ENCODE peak calls at places on chromosomes 4 and X, in six cellular contexts. One of them, this sample, is unnamed.

GRCh38 chr4:89712141-89712540 is 124.8 kb downstream of the SNCA start:
- DNase-seq in left lung: no peak
- DNase-seq in tibial nerve: no peak
- DNase-seq in IMR-90: peak; percentile 67
- DNase-seq in right atrium auricular region: no peak
- DNase-seq in coronary artery: no peak
- DNase-seq in this sample: no peak

GRCh38 chr4:7971881-7972500 is 32.3 kb upstream of the AFAP1 start:
- DNase-seq in right atrium auricular region: no peak
- DNase-seq in coronary artery: no peak
- DNase-seq in IMR-90: no peak
- DNase-seq in tibial nerve: no peak
- DNase-seq in left lung: no peak
- DNase-seq in this sample: no peak

GRCh38 chr4:123037809-123038208 is 115.4 kb upstream of the NUDT6 start:
- DNase-seq in IMR-90: peak; percentile 54
- DNase-seq in tibial nerve: no peak
- DNase-seq in coronary artery: no peak
- DNase-seq in left lung: no peak
- DNase-seq in right atrium auricular region: no peak
- DNase-seq in this sample: no peak

GRCh38 chr4:53189011-53189410 is 176.8 kb downstream of the SCFD2 start:
- DNase-seq in coronary artery: no peak
- DNase-seq in left lung: no peak
- DNase-seq in right atrium auricular region: no peak
- DNase-seq in IMR-90: peak; percentile 73
- DNase-seq in tibial nerve: no peak
- DNase-seq in this sample: no peak

GRCh38 chr4:85370400-85371032 is 104.4 kb upstream of the ARHGAP24 start:
- DNase-seq in tibial nerve: no peak
- DNase-seq in coronary artery: no peak
- DNase-seq in left lung: no peak
- DNase-seq in right atrium auricular region: no peak
- DNase-seq in IMR-90: peak; percentile 18
- DNase-seq in this sample: no peak

GRCh38 chrX:108415891-108416290 is 22.3 kb downstream of the COL4A6 start:
- DNase-seq in right atrium auricular region: no peak
- DNase-seq in coronary artery: no peak
- DNase-seq in tibial nerve: no peak
- DNase-seq in IMR-90: peak; percentile 57
- DNase-seq in left lung: no peak
- DNase-seq in this sample: no peak

GRCh38 chr4:60345397-60345796 is 854.7 kb upstream of the ADGRL3 start:
- DNase-seq in tibial nerve: no peak
- DNase-seq in coronary artery: no peak
- DNase-seq in left lung: no peak
- DNase-seq in right atrium auricular region: no peak
- DNase-seq in IMR-90: no peak
- DNase-seq in this sample: no peak

GRCh38 chr4:84971319-84971932 is 4.9 kb upstream of the WDFY3 start:
- DNase-seq in right atrium auricular region: no peak
- DNase-seq in tibial nerve: no peak
- DNase-seq in coronary artery: no peak
- DNase-seq in left lung: no peak
- DNase-seq in IMR-90: peak; percentile 70
- DNase-seq in this sample: no peak

GRCh38 chr4:175087156-175087555 is 169.0 kb downstream of the ADAM29 start:
- DNase-seq in IMR-90: no peak
- DNase-seq in coronary artery: no peak
- DNase-seq in tibial nerve: no peak
- DNase-seq in left lung: no peak
- DNase-seq in right atrium auricular region: no peak
- DNase-seq in this sample: no peak

GRCh38 chr4:142128529-142128928 is 492.1 kb downstream of the IL15 start:
- DNase-seq in tibial nerve: no peak
- DNase-seq in right atrium auricular region: no peak
- DNase-seq in coronary artery: peak; percentile 72
- DNase-seq in left lung: peak; percentile 33
- DNase-seq in IMR-90: peak; percentile 39
- DNase-seq in this sample: peak; percentile 15

GRCh38 chr4:106691749-106692148 is 323.2 kb upstream of the GIMD1 start:
- DNase-seq in IMR-90: no peak
- DNase-seq in left lung: no peak
- DNase-seq in coronary artery: no peak
- DNase-seq in tibial nerve: no peak
- DNase-seq in right atrium auricular region: no peak
- DNase-seq in this sample: no peak

GRCh38 chrX:153999359-154000037 is 20.2 kb downstream of the IRAK1 start:
- DNase-seq in right atrium auricular region: no peak
- DNase-seq in tibial nerve: no peak
- DNase-seq in IMR-90: no peak
- DNase-seq in left lung: no peak
- DNase-seq in coronary artery: no peak
- DNase-seq in this sample: no peak

GRCh38 chrX:15815779-15816452 is 25.6 kb downstream of the ZRSR2 start:
- DNase-seq in coronary artery: no peak
- DNase-seq in IMR-90: peak; percentile 33
- DNase-seq in right atrium auricular region: no peak
- DNase-seq in left lung: no peak
- DNase-seq in tibial nerve: no peak
- DNase-seq in this sample: no peak

GRCh38 chr4:8153441-8153840 is 5.2 kb downstream of the ABLIM2 start:
- DNase-seq in tibial nerve: no peak
- DNase-seq in left lung: no peak
- DNase-seq in coronary artery: no peak
- DNase-seq in IMR-90: no peak
- DNase-seq in right atrium auricular region: no peak
- DNase-seq in this sample: no peak

GRCh38 chr4:174490356-174490969 is 31.8 kb downstream of the HPGD start:
- DNase-seq in left lung: no peak
- DNase-seq in right atrium auricular region: no peak
- DNase-seq in coronary artery: no peak
- DNase-seq in IMR-90: peak; percentile 0
- DNase-seq in tibial nerve: no peak
- DNase-seq in this sample: no peak

GRCh38 chr4:4496604-4497372 is 45.1 kb downstream of the STX18 start:
- DNase-seq in coronary artery: no peak
- DNase-seq in right atrium auricular region: no peak
- DNase-seq in tibial nerve: no peak
- DNase-seq in left lung: no peak
- DNase-seq in IMR-90: no peak
- DNase-seq in this sample: peak; percentile 78

GRCh38 chrX:111411591-111412371 is at the start of gene DCX:
- DNase-seq in right atrium auricular region: no peak
- DNase-seq in left lung: no peak
- DNase-seq in tibial nerve: no peak
- DNase-seq in IMR-90: no peak
- DNase-seq in coronary artery: no peak
- DNase-seq in this sample: no peak

GRCh38 chr4:91840359-91840758 is 463.4 kb upstream of the GRID2 start:
- DNase-seq in tibial nerve: no peak
- DNase-seq in left lung: no peak
- DNase-seq in coronary artery: no peak
- DNase-seq in IMR-90: no peak
- DNase-seq in right atrium auricular region: no peak
- DNase-seq in this sample: no peak

GRCh38 chrX:41661366-41662095 is 27.2 kb upstream of the GPR34 start:
- DNase-seq in left lung: no peak
- DNase-seq in right atrium auricular region: no peak
- DNase-seq in IMR-90: peak; percentile 56
- DNase-seq in coronary artery: no peak
- DNase-seq in tibial nerve: no peak
- DNase-seq in this sample: no peak

GRCh38 chr4:24032371-24032989 is 142.6 kb upstream of the PPARGC1A start:
- DNase-seq in right atrium auricular region: no peak
- DNase-seq in left lung: no peak
- DNase-seq in tibial nerve: no peak
- DNase-seq in IMR-90: peak; percentile 8
- DNase-seq in coronary artery: no peak
- DNase-seq in this sample: no peak

GRCh38 chr4:153553820-153554173 is 87.6 kb downstream of the TMEM131L start:
- DNase-seq in coronary artery: no peak
- DNase-seq in tibial nerve: no peak
- DNase-seq in left lung: no peak
- DNase-seq in IMR-90: peak; percentile 19
- DNase-seq in right atrium auricular region: no peak
- DNase-seq in this sample: no peak

GRCh38 chrX:45191383-45191782 is 9.3 kb downstream of the DIPK2B start:
- DNase-seq in right atrium auricular region: no peak
- DNase-seq in left lung: no peak
- DNase-seq in coronary artery: no peak
- DNase-seq in IMR-90: no peak
- DNase-seq in tibial nerve: no peak
- DNase-seq in this sample: no peak

GRCh38 chr4:26579169-26579568 is 4.7 kb upstream of the TBC1D19 start:
- DNase-seq in tibial nerve: no peak
- DNase-seq in coronary artery: no peak
- DNase-seq in IMR-90: no peak
- DNase-seq in right atrium auricular region: no peak
- DNase-seq in left lung: no peak
- DNase-seq in this sample: no peak

GRCh38 chr4:103754844-103755243 is 35.1 kb upstream of the TACR3 start:
- DNase-seq in coronary artery: no peak
- DNase-seq in tibial nerve: no peak
- DNase-seq in right atrium auricular region: no peak
- DNase-seq in left lung: no peak
- DNase-seq in IMR-90: no peak
- DNase-seq in this sample: no peak

GRCh38 chrX:9456250-9457074 is 8.4 kb upstream of the TBL1X start:
- DNase-seq in left lung: no peak
- DNase-seq in coronary artery: no peak
- DNase-seq in right atrium auricular region: no peak
- DNase-seq in tibial nerve: no peak
- DNase-seq in IMR-90: no peak
- DNase-seq in this sample: no peak

GRCh38 chr4:51906167-51906647 is 63.3 kb downstream of the DCUN1D4 start:
- DNase-seq in IMR-90: peak; percentile 47
- DNase-seq in right atrium auricular region: no peak
- DNase-seq in left lung: no peak
- DNase-seq in tibial nerve: no peak
- DNase-seq in coronary artery: no peak
- DNase-seq in this sample: no peak

DNA sequence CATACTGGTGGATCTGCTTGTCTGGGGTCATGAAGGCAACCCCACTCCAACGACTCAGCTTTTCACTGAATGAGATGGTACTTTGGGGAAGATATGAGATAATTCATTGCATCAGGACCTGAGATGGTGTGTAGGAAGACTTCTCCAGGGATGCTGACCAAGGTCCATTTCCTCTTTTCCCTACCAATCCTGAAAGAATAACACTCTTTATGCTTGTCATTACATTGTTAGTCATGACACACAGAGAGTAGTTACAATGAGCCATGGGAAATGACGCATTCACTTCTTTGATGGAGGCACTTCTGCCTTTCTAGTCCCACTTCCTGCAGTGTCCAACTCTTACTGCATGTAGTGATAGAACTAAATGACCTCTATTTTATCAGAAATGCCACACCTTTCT is 58.6 kb downstream of the AREG start:
- DNase-seq in left lung: no peak
- DNase-seq in right atrium auricular region: no peak
- DNase-seq in IMR-90: peak; percentile 88
- DNase-seq in coronary artery: no peak
- DNase-seq in tibial nerve: no peak
- DNase-seq in this sample: no peak
- H3K27ac ChIP-seq in left lung: no peak overlapping the region
- H3K27ac ChIP-seq in right atrium auricular region: no peak overlapping the region
- H3K27ac ChIP-seq in IMR-90: peak overlapping the region; percentile 57
- H3K27ac ChIP-seq in coronary artery: no peak overlapping the region
- H3K27ac ChIP-seq in tibial nerve: no peak overlapping the region
- H3K27ac ChIP-seq in this sample: no peak overlapping the region

GRCh38 chr4:143355540-143356217 is 19.0 kb downstream of the GAB1 start:
- DNase-seq in IMR-90: peak; percentile 48
- DNase-seq in right atrium auricular region: no peak
- DNase-seq in tibial nerve: no peak
- DNase-seq in left lung: no peak
- DNase-seq in coronary artery: no peak
- DNase-seq in this sample: no peak

GRCh38 chr4:143356493-143356892 is 19.8 kb downstream of the GAB1 start:
- DNase-seq in coronary artery: no peak
- DNase-seq in left lung: no peak
- DNase-seq in tibial nerve: no peak
- DNase-seq in right atrium auricular region: no peak
- DNase-seq in IMR-90: no peak
- DNase-seq in this sample: no peak

GRCh38 chr4:143352720-143353119 is 16.0 kb downstream of the GAB1 start:
- DNase-seq in left lung: no peak
- DNase-seq in IMR-90: no peak
- DNase-seq in coronary artery: no peak
- DNase-seq in right atrium auricular region: no peak
- DNase-seq in tibial nerve: no peak
- DNase-seq in this sample: no peak

GRCh38 chr4:143353797-143354196 is 17.1 kb downstream of the GAB1 start:
- DNase-seq in right atrium auricular region: no peak
- DNase-seq in left lung: no peak
- DNase-seq in coronary artery: no peak
- DNase-seq in tibial nerve: no peak
- DNase-seq in IMR-90: no peak
- DNase-seq in this sample: no peak

GRCh38 chr4:143354990-143355389 is 18.3 kb downstream of the GAB1 start:
- DNase-seq in coronary artery: no peak
- DNase-seq in tibial nerve: no peak
- DNase-seq in left lung: no peak
- DNase-seq in IMR-90: no peak
- DNase-seq in right atrium auricular region: no peak
- DNase-seq in this sample: no peak
- H3K27ac ChIP-seq in coronary artery: peak overlapping the region; percentile 80
- H3K27ac ChIP-seq in tibial nerve: peak overlapping the region; percentile 36
- H3K27ac ChIP-seq in left lung: peak overlapping the region; percentile 47
- H3K27ac ChIP-seq in IMR-90: no peak overlapping the region
- H3K27ac ChIP-seq in right atrium auricular region: peak overlapping the region; percentile 60
- H3K27ac ChIP-seq in this sample: peak overlapping the region; percentile 60

GRCh38 chr4:99403380-99404194 is 31.6 kb downstream of the ADH7 start:
- DNase-seq in left lung: no peak
- DNase-seq in right atrium auricular region: no peak
- DNase-seq in coronary artery: no peak
- DNase-seq in IMR-90: peak; percentile 74
- DNase-seq in tibial nerve: no peak
- DNase-seq in this sample: no peak
- H3K27ac ChIP-seq in left lung: peak overlapping the region; percentile 68
- H3K27ac ChIP-seq in right atrium auricular region: peak overlapping the region; percentile 60
- H3K27ac ChIP-seq in coronary artery: peak overlapping the region; percentile 88
- H3K27ac ChIP-seq in IMR-90: peak overlapping the region; percentile 86
- H3K27ac ChIP-seq in tibial nerve: peak overlapping the region; percentile 35
- H3K27ac ChIP-seq in this sample: peak overlapping the region; percentile 73

DNA sequence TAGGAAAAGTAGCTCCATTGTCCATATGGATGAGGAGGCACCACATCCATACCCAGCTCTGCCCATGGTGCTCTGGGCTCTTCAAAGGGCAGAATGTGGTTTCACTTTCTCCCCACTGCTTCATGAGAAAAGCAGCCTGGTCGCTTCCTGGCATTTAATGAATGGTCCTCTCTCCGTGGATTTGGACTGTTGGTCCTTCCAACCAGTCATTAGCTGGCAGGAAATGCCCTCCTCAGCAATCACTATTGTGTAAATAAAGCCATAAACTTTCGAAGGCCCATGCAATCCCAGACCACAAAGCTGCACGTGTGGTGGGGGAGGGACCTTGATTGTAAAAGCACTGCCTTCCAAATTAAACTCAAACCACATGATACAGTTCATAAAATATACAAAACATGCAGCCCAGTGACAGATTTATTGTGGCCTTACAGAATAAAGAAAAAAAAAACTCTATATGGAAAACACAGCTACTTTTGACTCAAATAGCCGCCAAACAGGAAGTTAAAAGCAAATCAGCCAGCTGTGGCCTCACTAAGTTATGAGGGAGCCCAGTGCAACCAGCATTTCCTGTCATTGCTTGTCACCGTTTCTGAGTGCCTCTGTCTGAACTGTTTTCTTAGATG is 8.1 kb downstream of the MBNL3 start:
- DNase-seq in left lung: peak; percentile 30
- DNase-seq in coronary artery: no peak
- DNase-seq in IMR-90: peak; percentile 20
- DNase-seq in right atrium auricular region: no peak
- DNase-seq in tibial nerve: no peak
- DNase-seq in this sample: peak; percentile 51
- H3K27ac ChIP-seq in left lung: peak overlapping the region; percentile 80
- H3K27ac ChIP-seq in coronary artery: peak overlapping the region; percentile 46
- H3K27ac ChIP-seq in IMR-90: no peak overlapping the region
- H3K27ac ChIP-seq in right atrium auricular region: no peak overlapping the region
- H3K27ac ChIP-seq in tibial nerve: no peak overlapping the region
- H3K27ac ChIP-seq in this sample: peak overlapping the region; percentile 63